ENCODE peak calls at places on chromosome X, in seven cellular contexts. W is GM06990, S is H9, T is epithelial cell of proximal tubule, P is WTC11, D is left ventricle myocardium inferior, F is natural killer cell. L is an unnamed sample.

GRCh38 chrX:72020204-72020603 is 109.6 kb downstream of the NHSL2 start:
- DNase-seq in W (no peak), S (no peak), T (no peak), P (no peak), D (no peak), F (no peak), L (no peak)

GRCh38 chrX:103730147-103730546 is 19.4 kb downstream of the TMEM31 start:
- DNase-seq in W (no peak), S (no peak), T (no peak), P (no peak), D (no peak), F (no peak), L (no peak)

GRCh38 chrX:68719181-68719903 is 71.9 kb downstream of the STARD8 start:
- DNase-seq in W (no peak), S (no peak), T (no peak), P (no peak), D (no peak), F (no peak), L (no peak)

GRCh38 chrX:83819304-83819703 is 41.6 kb upstream of the CYLC1 start:
- DNase-seq in W (no peak), S (peak; percentile 39), T (no peak), P (peak; percentile 14), D (no peak), F (no peak), L (no peak)

GRCh38 chrX:34146906-34147305 is 14.8 kb upstream of the FAM47A start:
- DNase-seq in W (no peak), S (no peak), T (no peak), P (no peak), D (no peak), F (no peak), L (no peak)

GRCh38 chrX:153319295-153319694 is 2.3 kb downstream of the PNMA6F start:
- DNase-seq in W (no peak), S (no peak), T (no peak), P (no peak), D (no peak), F (no peak), L (no peak)

GRCh38 chrX:1903380-1903935 is 288.6 kb downstream of the ASMT start:
- DNase-seq in W (no peak), S (no peak), T (no peak), P (no peak), D (no peak), F (no peak), L (no peak)

GRCh38 chrX:34655496-34656258 is 1.4 kb downstream of the TMEM47 start:
- DNase-seq in W (no peak), S (no peak), T (no peak), P (no peak), D (no peak), F (no peak), L (no peak)

GRCh38 chrX:147550217-147550616 is 361.5 kb upstream of the FMR1 start:
- DNase-seq in W (no peak), S (peak; percentile 34), T (no peak), P (no peak), D (no peak), F (no peak), L (no peak)

GRCh38 chrX:71994601-71995000 is 84.0 kb downstream of the NHSL2 start:
- DNase-seq in W (no peak), S (no peak), T (no peak), P (no peak), D (no peak), F (no peak), L (no peak)

GRCh38 chrX:353566-354535 is 32.9 kb downstream of the PPP2R3B start:
- DNase-seq in W (no peak), S (no peak), T (no peak), P (no peak), D (peak; percentile 8), F (no peak), L (no peak)

GRCh38 chrX:129783176-129783776 is 3.5 kb downstream of the SASH3 start:
- DNase-seq in W (no peak), S (no peak), T (no peak), P (no peak), D (no peak), F (no peak), L (no peak)

GRCh38 chrX:9316096-9316495 is 148.8 kb upstream of the TBL1X start:
- DNase-seq in W (no peak), S (no peak), T (no peak), P (no peak), D (no peak), F (no peak), L (no peak)

GRCh38 chrX:32116047-32116446 is 1044.2 kb upstream of the FTHL17 start:
- DNase-seq in W (no peak), S (no peak), T (no peak), P (no peak), D (no peak), F (no peak), L (no peak)

GRCh38 chrX:67961516-67961915 is 417.7 kb downstream of the AR start:
- DNase-seq in W (no peak), S (no peak), T (no peak), P (no peak), D (no peak), F (no peak), L (no peak)

GRCh38 chrX:31376408-31376807 is 304.6 kb upstream of the FTHL17 start:
- DNase-seq in W (no peak), S (no peak), T (no peak), P (no peak), D (no peak), F (no peak), L (no peak)

GRCh38 chrX:19772306-19772705 is 115.1 kb downstream of the SH3KBP1 start:
- DNase-seq in W (no peak), S (no peak), T (no peak), P (no peak), D (no peak), F (no peak), L (no peak)

GRCh38 chrX:39730671-39731389 is 366.9 kb downstream of the BCOR start:
- DNase-seq in W (peak; percentile 19), S (peak; percentile 92), T (no peak), P (peak; percentile 60), D (peak; percentile 69), F (peak; percentile 26), L (no peak)

GRCh38 chrX:20362268-20363002 is 95.7 kb upstream of the RPS6KA3 start:
- DNase-seq in W (no peak), S (no peak), T (peak; percentile 61), P (no peak), D (no peak), F (no peak), L (no peak)

GRCh38 chrX:131985526-131986049 is 37.5 kb upstream of the STK26 start:
- DNase-seq in W (no peak), S (peak; percentile 35), T (no peak), P (peak; percentile 14), D (no peak), F (no peak), L (no peak)

GRCh38 chrX:43557792-43558191 is 98.3 kb upstream of the MAOA start:
- DNase-seq in W (peak; percentile 8), S (peak; percentile 45), T (no peak), P (peak; percentile 21), D (peak; percentile 21), F (peak; percentile 22), L (peak; percentile 18)

GRCh38 chrX:132676561-132677186 is 187.8 kb upstream of the MBNL3 start:
- DNase-seq in W (no peak), S (peak; percentile 31), T (no peak), P (no peak), D (no peak), F (no peak), L (no peak)

GRCh38 chrX:23634181-23634580 is 33.1 kb upstream of the PRDX4 start:
- DNase-seq in W (no peak), S (no peak), T (no peak), P (no peak), D (no peak), F (no peak), L (no peak)
- TF ChIP-seq CTCF in W (no peak), S (peak; percentile 47), T (peak; percentile 34), P (no peak), D (no peak), F (no peak), L (no peak)

DNA sequence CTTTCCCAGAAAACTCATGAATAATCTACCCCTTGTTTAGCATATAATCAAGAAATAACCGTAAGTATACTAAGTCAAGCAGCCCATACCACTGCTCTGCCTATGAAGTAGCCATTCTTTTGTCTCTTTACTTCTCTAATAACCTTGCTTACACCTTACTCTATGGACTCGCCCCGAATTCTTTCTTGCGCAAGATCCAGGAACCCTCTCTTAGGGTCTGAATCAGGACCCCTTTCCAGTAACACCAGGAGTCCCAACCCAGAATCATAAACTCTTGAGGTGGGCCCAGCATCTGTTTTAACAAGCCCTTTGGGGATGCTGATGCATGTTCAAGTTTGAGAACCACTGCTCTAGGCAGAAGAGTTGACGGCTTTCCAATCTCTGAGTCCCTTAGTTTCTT is 119.6 kb downstream of the BEND2 start:
- DNase-seq in W (no peak), S (no peak), T (no peak), P (no peak), D (no peak), F (no peak), L (no peak)
- TF ChIP-seq CTCF in W (no peak), S (no peak), T (no peak), P (no peak), D (no peak), F (no peak), L (no peak)

DNA sequence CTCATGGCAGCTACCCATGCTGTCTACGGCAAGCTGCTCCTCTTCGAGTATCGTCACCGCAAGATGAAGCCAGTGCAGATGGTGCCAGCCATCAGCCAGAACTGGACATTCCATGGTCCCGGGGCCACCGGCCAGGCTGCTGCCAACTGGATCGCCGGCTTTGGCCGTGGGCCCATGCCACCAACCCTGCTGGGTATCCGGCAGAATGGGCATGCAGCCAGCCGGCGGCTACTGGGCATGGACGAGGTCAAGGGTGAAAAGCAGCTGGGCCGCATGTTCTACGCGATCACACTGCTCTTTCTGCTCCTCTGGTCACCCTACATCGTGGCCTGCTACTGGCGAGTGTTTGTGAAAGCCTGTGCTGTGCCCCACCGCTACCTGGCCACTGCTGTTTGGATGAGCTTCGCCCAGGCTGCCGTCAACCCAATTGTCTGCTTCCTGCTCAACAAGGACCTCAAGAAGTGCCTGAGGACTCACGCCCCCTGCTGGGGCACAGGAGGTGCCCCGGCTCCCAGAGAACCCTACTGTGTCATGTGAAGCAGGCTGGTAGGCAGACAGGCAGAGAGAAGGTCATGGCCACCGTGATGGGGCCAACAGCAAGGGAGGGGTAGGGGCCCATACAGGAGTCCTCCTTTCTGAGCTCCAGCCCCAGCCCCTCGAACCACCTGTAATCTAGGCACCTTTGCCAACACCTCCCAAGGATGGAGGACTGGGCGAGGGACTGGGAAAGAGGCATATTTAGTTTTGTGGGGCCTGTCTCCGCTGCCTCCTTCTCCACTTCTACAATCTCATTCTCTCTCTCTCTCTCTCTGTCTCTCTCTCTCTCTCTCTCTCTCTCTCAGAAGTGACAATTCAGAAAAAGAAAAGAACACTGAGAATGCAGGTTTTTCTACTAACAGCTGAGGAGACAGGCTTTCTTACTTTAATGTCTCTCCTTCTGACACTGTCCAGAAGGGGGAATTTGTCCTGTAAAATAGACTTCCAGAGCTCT is 4.7 kb upstream of the TSPYL2 start:
- DNase-seq in W (no peak), S (no peak), T (no peak), P (no peak), D (no peak), F (no peak), L (no peak)
- TF ChIP-seq CTCF in W (peak; percentile 53), S (no peak), T (peak; percentile 14), P (no peak), D (no peak), F (no peak), L (no peak)

DNA sequence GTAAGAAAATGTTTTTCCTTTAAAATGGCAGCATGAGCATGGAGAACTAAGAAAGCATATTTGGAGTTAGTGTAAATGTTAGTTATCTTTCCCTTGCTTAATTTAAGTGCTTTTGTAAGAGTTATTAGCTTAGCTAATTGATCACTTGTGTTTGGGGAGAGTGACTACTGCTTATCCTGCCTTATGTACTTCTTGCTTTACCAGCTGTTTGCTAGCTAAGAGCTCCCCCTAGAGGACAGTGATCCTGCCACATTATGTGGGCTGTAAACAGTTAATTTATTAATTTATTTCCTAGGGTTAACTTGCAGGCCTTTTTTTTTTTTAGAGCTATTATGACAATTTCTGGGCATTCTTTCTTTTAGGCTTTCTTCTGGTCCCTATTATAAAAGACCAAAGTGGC is 435.8 kb downstream of the MAGEB5 start:
- DNase-seq in W (no peak), S (no peak), T (no peak), P (no peak), D (no peak), F (no peak), L (no peak)
- TF ChIP-seq CTCF in W (peak; percentile 38), S (peak; percentile 59), T (peak; percentile 29), P (no peak), D (no peak), F (no peak), L (no peak)